ENCODE peak calls at places on chromosomes 4 and X, in four cellular contexts. H is upper lobe of left lung, B is fibroblast of the aortic adventitia, S is body of pancreas. V is an unnamed sample.

GRCh38 chrX:133722756-133723155 is 262.6 kb downstream of the GPC3 start:
- DNase-seq in B (no peak), H (no peak), S (no peak), V (no peak)

GRCh38 chr4:133146574-133147198 is 2.4 kb upstream of the PCDH10 start:
- DNase-seq in H (peak), B (peak), S (peak), V (no peak)

GRCh38 chr4:15117270-15117946 is 115.1 kb downstream of the CPEB2 start:
- DNase-seq in S (no peak), B (no peak), H (no peak), V (no peak)

GRCh38 chr4:54155936-54156335 is 56.0 kb downstream of the GSX2 start:
- DNase-seq in S (no peak), B (peak), H (no peak), V (no peak)

GRCh38 chr4:42339935-42340406 is 57.3 kb upstream of the SHISA3 start:
- DNase-seq in H (no peak), B (peak), S (no peak), V (no peak)

GRCh38 chr4:100690812-100691211 is 173.0 kb upstream of the EMCN start:
- DNase-seq in S (no peak), H (no peak), B (no peak), V (no peak)

GRCh38 chr4:78552398-78553396 is 1.1 kb downstream of the ANXA3 start:
- DNase-seq in B (no peak), H (no peak), S (peak), V (no peak)

GRCh38 chr4:8880851-8881250 is 9.2 kb upstream of the HMX1 start:
- DNase-seq in B (no peak), H (no peak), S (no peak), V (no peak)

GRCh38 chr4:38319456-38320348 is 344.3 kb upstream of the KLF3 start:
- DNase-seq in B (peak), S (peak), H (peak), V (peak)

GRCh38 chr4:182207806-182208483 is 35.3 kb upstream of the TENM3 start:
- DNase-seq in B (peak), H (no peak), S (no peak), V (no peak)

GRCh38 chrX:154485150-154486051 is 1.0 kb downstream of the UBL4A start:
- DNase-seq in H (no peak), B (no peak), S (no peak), V (no peak)

GRCh38 chrX:42195506-42195905 is 272.2 kb upstream of the CASK start:
- DNase-seq in H (no peak), B (no peak), S (no peak), V (no peak)

GRCh38 chr4:57190651-57191481 is 80.7 kb upstream of the IGFBP7 start:
- DNase-seq in H (no peak), S (peak), B (peak), V (peak)

GRCh38 chrX:551306-551705 is 79.3 kb upstream of the SHOX start:
- DNase-seq in B (no peak), S (no peak), H (no peak), V (no peak)

GRCh38 chrX:107154787-107155620 is 36.4 kb upstream of the RBM41 start:
- DNase-seq in B (peak), S (no peak), H (no peak), V (no peak)

GRCh38 chr4:126777649-126778048 is 855.1 kb upstream of the INTU start:
- DNase-seq in S (no peak), B (peak), H (no peak), V (no peak)

GRCh38 chr4:2651546-2651945 is 104.6 kb downstream of the TNIP2 start:
- DNase-seq in B (no peak), S (no peak), H (no peak), V (no peak)

GRCh38 chr4:2651998-2652397 is 104.1 kb downstream of the TNIP2 start:
- DNase-seq in S (no peak), H (no peak), B (no peak), V (no peak)

GRCh38 chr4:2649604-2650114 is 106.5 kb downstream of the TNIP2 start:
- DNase-seq in B (no peak), S (no peak), H (no peak), V (no peak)

GRCh38 chr4:2650276-2650675 is 105.9 kb downstream of the TNIP2 start:
- DNase-seq in B (no peak), S (no peak), H (no peak), V (no peak)

GRCh38 chr4:2652415-2653155 is 103.6 kb downstream of the TNIP2 start:
- DNase-seq in S (no peak), B (no peak), H (no peak), V (no peak)
- H3K4me3 ChIP-seq in S (no peak), B (no peak), H (no peak), V (no peak)

GRCh38 chr4:22019676-22020075 is 71.1 kb upstream of the KCNIP4 start:
- DNase-seq in H (no peak), S (no peak), B (peak), V (no peak)
- H3K4me3 ChIP-seq in H (no peak), S (no peak), B (no peak), V (no peak)

GRCh38 chr4:108170729-108171540 is 2.2 kb upstream of the LEF1 start:
- DNase-seq in B (no peak), H (no peak), S (no peak), V (no peak)
- H3K4me3 ChIP-seq in B (no peak), H (no peak), S (no peak), V (no peak)

GRCh38 chrX:152832520-152832919 is 1.7 kb downstream of the NSDHL start:
- DNase-seq in H (no peak), S (no peak), B (no peak), V (no peak)
- H3K4me3 ChIP-seq in H (no peak), S (no peak), B (no peak), V (no peak)

GRCh38 chrX:9466115-9466495 is 1.2 kb downstream of the TBL1X start:
- DNase-seq in H (peak), B (no peak), S (peak), V (peak)

GRCh38 chrX:9467751-9468150 is 2.9 kb downstream of the TBL1X start:
- DNase-seq in H (no peak), B (no peak), S (no peak), V (no peak)

GRCh38 chrX:9466711-9467110 is 1.9 kb downstream of the TBL1X start:
- DNase-seq in H (no peak), S (no peak), B (no peak), V (no peak)

GRCh38 chrX:9465380-9466114 is 689 bp downstream of the TBL1X start:
- DNase-seq in S (peak), B (no peak), H (peak), V (peak)

DNA sequence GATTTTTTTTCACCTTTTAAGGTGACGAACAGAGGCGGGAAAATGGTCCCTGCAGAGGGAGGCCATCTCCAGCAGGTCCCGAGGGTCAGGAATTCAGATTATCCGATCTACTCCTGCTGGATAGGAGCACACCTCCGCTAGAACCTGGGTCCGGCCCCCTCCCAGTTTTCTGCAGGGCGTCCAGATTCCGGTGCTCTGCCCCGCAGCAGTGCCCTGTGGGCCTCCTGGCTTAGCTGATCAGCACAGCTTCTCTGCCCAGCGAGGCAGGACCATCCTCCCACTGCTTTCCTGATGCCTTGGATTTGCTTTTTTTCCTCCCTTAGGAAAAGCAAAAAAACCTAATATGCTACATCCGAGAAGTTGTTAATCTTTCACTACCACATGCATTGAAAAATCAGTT is 2.3 kb downstream of the TBL1X start:
- DNase-seq in B (no peak), H (no peak), S (no peak), V (no peak)
- H3K4me3 ChIP-seq in B (no peak), H (no peak), S (no peak), V (no peak)

GRCh38 chrX:39244146-39244545 is 442.9 kb downstream of the MID1IP1 start:
- DNase-seq in B (no peak), H (no peak), S (no peak), V (no peak)
- H3K4me3 ChIP-seq in B (no peak), H (no peak), S (no peak), V (no peak)

GRCh38 chrX:19549838-19550237 is 34.5 kb upstream of the MAP3K15 start:
- DNase-seq in B (no peak), S (no peak), H (no peak), V (no peak)
- H3K4me3 ChIP-seq in B (no peak), S (no peak), H (no peak), V (no peak)

GRCh38 chrX:114798902-114799301 is 215.0 kb downstream of the HTR2C start:
- DNase-seq in H (no peak), B (peak), S (no peak), V (no peak)
- H3K4me3 ChIP-seq in H (no peak), B (no peak), S (no peak), V (no peak)

GRCh38 chr4:144733566-144733965 is 87.6 kb downstream of the HHIP start:
- DNase-seq in S (no peak), H (no peak), B (no peak), V (no peak)
- H3K4me3 ChIP-seq in S (no peak), H (no peak), B (no peak), V (no peak)

DNA sequence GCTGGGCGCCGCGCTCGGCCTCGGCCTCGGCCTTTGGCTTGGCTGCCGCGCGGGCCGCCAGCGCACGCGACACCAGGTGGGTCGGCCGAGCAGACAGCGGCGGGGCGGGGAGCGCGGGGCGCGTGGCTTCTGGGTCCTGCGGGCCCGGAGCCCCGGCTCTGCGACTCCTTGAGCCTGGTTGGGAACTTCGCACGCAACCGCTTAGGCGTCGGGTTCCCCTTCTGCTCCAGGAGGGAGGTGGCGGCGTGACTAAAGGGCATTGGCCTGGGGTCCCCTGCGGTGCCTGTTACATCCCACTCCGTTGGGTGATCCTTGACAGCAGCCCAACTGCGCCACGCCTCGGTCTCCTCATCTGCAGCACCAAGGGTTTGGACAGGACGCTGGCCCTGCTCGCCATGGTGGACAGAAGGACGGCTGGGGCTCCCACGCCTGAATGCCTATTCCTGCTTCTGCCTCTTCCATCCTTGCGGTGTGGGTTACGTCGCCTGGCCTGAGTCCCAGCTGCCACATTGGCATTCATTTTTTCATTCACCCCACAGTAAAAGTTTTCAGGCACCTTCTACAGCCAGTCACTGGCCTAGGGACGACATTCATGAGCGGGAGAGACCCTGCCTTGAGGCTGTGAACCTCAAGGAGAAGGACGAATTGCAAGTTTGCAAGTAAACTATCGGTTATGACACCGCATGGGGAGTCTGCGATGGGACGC is 631 bp downstream of the EVC start:
- DNase-seq in H (no peak), S (peak), B (peak), V (no peak)
- H3K4me3 ChIP-seq in H (peak), S (no peak), B (peak), V (peak)

V was measured in transverse colon.